ENCODE peak calls at places on chromosomes 5 and 9, in four cellular contexts. One of them, this sample, is unnamed.

GRCh38 chr5:129905467-129906176 is 1.4 kb downstream of the CHSY3 start:
- DNase-seq in body of pancreas: peak; percentile 18
- DNase-seq in Caco-2: peak; percentile 5
- DNase-seq in GM23338: peak; percentile 74
- DNase-seq in this sample: no peak

GRCh38 chr9:93468763-93469456 is 15.5 kb upstream of the FAM120AOS start:
- DNase-seq in body of pancreas: no peak
- DNase-seq in Caco-2: no peak
- DNase-seq in GM23338: no peak
- DNase-seq in this sample: no peak

GRCh38 chr5:91020065-91020800 is 362.9 kb downstream of the ARRDC3 start:
- DNase-seq in body of pancreas: no peak
- DNase-seq in Caco-2: no peak
- DNase-seq in GM23338: no peak
- DNase-seq in this sample: no peak

GRCh38 chr5:40485021-40485998 is 194.4 kb upstream of the PTGER4 start:
- DNase-seq in body of pancreas: no peak
- DNase-seq in Caco-2: no peak
- DNase-seq in GM23338: no peak
- DNase-seq in this sample: no peak

GRCh38 chr5:148353634-148354033 is 18.3 kb downstream of the SPINK9 start:
- DNase-seq in body of pancreas: no peak
- DNase-seq in Caco-2: no peak
- DNase-seq in GM23338: no peak
- DNase-seq in this sample: no peak

GRCh38 chr5:72459089-72459661 is 48.0 kb downstream of the ZNF366 start:
- DNase-seq in body of pancreas: no peak
- DNase-seq in Caco-2: no peak
- DNase-seq in GM23338: no peak
- DNase-seq in this sample: no peak

GRCh38 chr5:118146824-118147223 is 841.5 kb downstream of the DTWD2 start:
- DNase-seq in body of pancreas: no peak
- DNase-seq in Caco-2: no peak
- DNase-seq in GM23338: no peak
- DNase-seq in this sample: no peak

GRCh38 chr9:127196826-127197145 is 67.8 kb upstream of the GARNL3 start:
- DNase-seq in body of pancreas: no peak
- DNase-seq in Caco-2: no peak
- DNase-seq in GM23338: no peak
- DNase-seq in this sample: no peak

GRCh38 chr9:137031904-137032639 is at the start of gene FUT7:
- DNase-seq in body of pancreas: no peak
- DNase-seq in Caco-2: no peak
- DNase-seq in GM23338: no peak
- DNase-seq in this sample: no peak

GRCh38 chr5:150230842-150231241 is 41.0 kb downstream of the SLC6A7 start:
- DNase-seq in body of pancreas: no peak
- DNase-seq in Caco-2: no peak
- DNase-seq in GM23338: no peak
- DNase-seq in this sample: no peak

GRCh38 chr9:98142182-98142924 is 23.3 kb upstream of the TRIM14 start:
- DNase-seq in body of pancreas: peak; percentile 18
- DNase-seq in Caco-2: peak; percentile 12
- DNase-seq in GM23338: no peak
- DNase-seq in this sample: no peak

GRCh38 chr5:10034008-10034407 is 215.7 kb downstream of the ATPSCKMT start:
- DNase-seq in body of pancreas: no peak
- DNase-seq in Caco-2: no peak
- DNase-seq in GM23338: no peak
- DNase-seq in this sample: no peak

GRCh38 chr9:16626577-16627130 is 243.8 kb downstream of the BNC2 start:
- DNase-seq in body of pancreas: no peak
- DNase-seq in Caco-2: no peak
- DNase-seq in GM23338: peak; percentile 70
- DNase-seq in this sample: peak; percentile 53

GRCh38 chr5:88298425-88298824 is 29.8 kb upstream of the TMEM161B start:
- DNase-seq in body of pancreas: no peak
- DNase-seq in Caco-2: no peak
- DNase-seq in GM23338: no peak
- DNase-seq in this sample: no peak

GRCh38 chr5:102223542-102224444 is 72.3 kb downstream of the SLCO4C1 start:
- DNase-seq in body of pancreas: no peak
- DNase-seq in Caco-2: peak; percentile 67
- DNase-seq in GM23338: peak; percentile 80
- DNase-seq in this sample: no peak

GRCh38 chr9:84297162-84297821 is 43.3 kb downstream of the SLC28A3 start:
- DNase-seq in body of pancreas: no peak
- DNase-seq in Caco-2: no peak
- DNase-seq in GM23338: no peak
- DNase-seq in this sample: no peak

GRCh38 chr9:84293001-84293798 is 47.4 kb downstream of the SLC28A3 start:
- DNase-seq in body of pancreas: no peak
- DNase-seq in Caco-2: no peak
- DNase-seq in GM23338: no peak
- DNase-seq in this sample: no peak

GRCh38 chr9:84300271-84300670 is 40.3 kb downstream of the SLC28A3 start:
- DNase-seq in body of pancreas: no peak
- DNase-seq in Caco-2: no peak
- DNase-seq in GM23338: peak; percentile 22
- DNase-seq in this sample: no peak

GRCh38 chr9:84296146-84296843 is 44.3 kb downstream of the SLC28A3 start:
- DNase-seq in body of pancreas: no peak
- DNase-seq in Caco-2: no peak
- DNase-seq in GM23338: no peak
- DNase-seq in this sample: peak; percentile 16

GRCh38 chr9:84294551-84294950 is 46.0 kb downstream of the SLC28A3 start:
- DNase-seq in body of pancreas: no peak
- DNase-seq in Caco-2: peak; percentile 5
- DNase-seq in GM23338: peak; percentile 54
- DNase-seq in this sample: no peak
- TF ChIP-seq CTCF in body of pancreas: no peak
- TF ChIP-seq CTCF in Caco-2: no peak
- TF ChIP-seq CTCF in GM23338: peak; percentile 86
- TF ChIP-seq CTCF in this sample: no peak

DNA sequence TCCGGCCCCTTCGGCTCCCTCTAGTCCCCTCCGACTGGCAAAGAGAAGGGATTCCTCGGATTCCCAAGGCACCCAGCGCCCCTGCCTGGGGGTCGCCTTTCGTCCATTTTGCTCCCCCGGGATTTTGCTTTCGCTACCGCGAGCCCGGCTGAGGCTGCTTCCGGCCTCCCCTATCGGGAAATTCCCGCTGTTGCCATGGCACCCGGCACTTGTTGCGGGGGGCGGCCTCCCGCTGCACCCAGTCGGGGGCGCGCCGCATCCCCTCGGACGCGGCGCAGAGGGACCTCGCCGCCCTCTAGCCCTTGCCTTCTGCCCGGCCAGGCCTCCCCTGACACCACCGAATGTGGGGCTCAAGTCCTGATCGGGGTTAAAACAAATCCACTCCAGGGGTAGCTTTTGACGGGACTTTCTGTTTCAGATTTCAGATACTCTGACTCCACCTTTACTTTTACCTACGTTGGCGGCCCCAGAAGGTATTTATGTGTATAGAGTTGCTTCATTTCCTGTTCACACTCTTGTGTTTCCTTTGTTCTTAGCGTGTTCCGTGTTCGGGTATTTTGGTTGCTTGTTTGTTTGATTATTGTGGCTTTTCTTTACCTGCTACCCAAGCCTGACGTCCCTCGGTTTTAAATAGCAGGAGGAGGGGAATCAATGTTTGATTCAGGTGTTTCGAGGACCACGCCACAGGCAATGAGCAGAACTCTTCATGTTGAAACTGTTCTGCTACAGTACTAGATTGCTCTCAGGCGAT is 1.4 kb downstream of the PARP8 start:
- DNase-seq in body of pancreas: peak; percentile 68
- DNase-seq in Caco-2: peak; percentile 36
- DNase-seq in GM23338: peak; percentile 92
- DNase-seq in this sample: no peak
- TF ChIP-seq CTCF in body of pancreas: no peak
- TF ChIP-seq CTCF in Caco-2: no peak
- TF ChIP-seq CTCF in GM23338: peak; percentile 1
- TF ChIP-seq CTCF in this sample: no peak

DNA sequence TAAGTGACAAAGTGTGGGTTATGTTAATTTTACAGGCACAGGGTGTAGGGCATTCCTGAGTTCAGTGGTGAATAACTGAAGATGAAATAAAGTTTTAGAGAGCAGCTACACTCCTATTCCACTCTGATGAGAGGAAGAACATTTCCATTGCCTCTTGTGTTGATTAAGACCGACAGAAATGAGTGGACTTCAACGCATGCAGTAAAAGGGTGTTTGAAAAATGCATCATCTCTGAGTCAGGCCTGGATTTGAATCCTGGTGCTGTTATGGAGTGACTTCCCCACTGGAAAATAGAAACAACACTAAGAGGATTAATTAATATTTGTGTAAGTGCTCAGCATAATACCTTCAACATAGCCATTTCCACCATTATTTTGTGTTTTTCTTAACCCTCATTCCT is 86.3 kb downstream of the PRR16 start:
- DNase-seq in body of pancreas: no peak
- DNase-seq in Caco-2: no peak
- DNase-seq in GM23338: no peak
- DNase-seq in this sample: no peak
- TF ChIP-seq CTCF in body of pancreas: no peak
- TF ChIP-seq CTCF in Caco-2: no peak
- TF ChIP-seq CTCF in GM23338: no peak
- TF ChIP-seq CTCF in this sample: no peak

DNA sequence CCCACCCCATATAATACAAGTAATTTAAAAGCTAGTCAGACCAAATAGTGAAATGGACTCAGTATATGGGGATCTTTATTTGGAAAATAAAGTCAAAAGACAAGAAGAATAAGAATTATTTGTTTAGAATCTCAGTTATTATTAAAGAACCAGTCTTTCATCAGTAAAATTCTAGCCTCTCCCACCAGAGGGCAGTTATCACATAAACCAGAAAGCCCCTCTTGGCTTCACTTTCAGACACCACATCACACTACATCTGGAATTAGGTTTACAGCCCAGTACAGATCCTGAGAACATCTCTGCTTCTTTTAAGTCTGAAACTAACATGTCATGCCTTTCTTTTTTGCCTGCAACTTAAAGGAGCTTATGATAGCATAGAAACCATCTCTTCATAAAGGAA is 12.2 kb upstream of the HSPB3 start:
- DNase-seq in body of pancreas: no peak
- DNase-seq in Caco-2: peak; percentile 57
- DNase-seq in GM23338: peak; percentile 57
- DNase-seq in this sample: peak; percentile 38
- TF ChIP-seq CTCF in body of pancreas: no peak
- TF ChIP-seq CTCF in Caco-2: peak; percentile 50
- TF ChIP-seq CTCF in GM23338: peak; percentile 51
- TF ChIP-seq CTCF in this sample: peak; percentile 58

GRCh38 chr5:136984772-136985455 is 514.2 kb downstream of the SPOCK1 start:
- DNase-seq in body of pancreas: peak; percentile 16
- DNase-seq in Caco-2: no peak
- DNase-seq in GM23338: no peak
- DNase-seq in this sample: no peak
- TF ChIP-seq CTCF in body of pancreas: no peak
- TF ChIP-seq CTCF in Caco-2: no peak
- TF ChIP-seq CTCF in GM23338: no peak
- TF ChIP-seq CTCF in this sample: no peak

GRCh38 chr5:111472579-111472978 is 39.8 kb downstream of the STARD4 start:
- DNase-seq in body of pancreas: no peak
- DNase-seq in Caco-2: no peak
- DNase-seq in GM23338: no peak
- DNase-seq in this sample: no peak

GRCh38 chr5:111480346-111480745 is 32.0 kb downstream of the STARD4 start:
- DNase-seq in body of pancreas: no peak
- DNase-seq in Caco-2: no peak
- DNase-seq in GM23338: no peak
- DNase-seq in this sample: no peak

GRCh38 chr5:111478898-111479297 is 33.4 kb downstream of the STARD4 start:
- DNase-seq in body of pancreas: no peak
- DNase-seq in Caco-2: no peak
- DNase-seq in GM23338: no peak
- DNase-seq in this sample: no peak

DNA sequence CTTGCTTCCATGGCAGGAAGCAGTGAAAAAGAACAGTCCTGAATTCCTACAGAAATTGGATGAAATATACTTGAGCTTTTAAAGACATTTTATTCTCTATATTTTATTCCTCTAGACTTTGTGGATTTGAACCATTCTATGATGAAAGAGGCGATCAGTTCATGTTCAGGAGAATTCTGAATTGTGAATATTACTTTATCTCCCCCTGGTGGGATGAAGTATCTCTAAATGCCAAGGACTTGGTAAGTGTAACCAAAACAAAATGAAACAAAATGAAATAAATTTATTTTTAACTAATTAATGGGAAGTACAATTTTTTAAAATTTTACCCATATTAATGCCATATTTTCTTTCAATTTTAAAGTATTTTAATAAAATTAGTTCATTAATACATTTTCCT is 34.1 kb downstream of the STARD4 start:
- DNase-seq in body of pancreas: no peak
- DNase-seq in Caco-2: no peak
- DNase-seq in GM23338: no peak
- DNase-seq in this sample: no peak
- TF ChIP-seq CTCF in body of pancreas: no peak
- TF ChIP-seq CTCF in Caco-2: no peak
- TF ChIP-seq CTCF in GM23338: no peak
- TF ChIP-seq CTCF in this sample: peak; percentile 14